ENCODE peak calls at places on chromosomes 5 and 9, in nine cellular contexts. P is esophagus squamous epithelium, M is OCI-LY7, T is DND-41, E is A549, G is PC-9, X is cardiac muscle cell, K is tibial nerve, U is upper lobe of right lung. Z is an unnamed sample. For H3K9me3, the result is how much of the 10 kb centered on the place peaks cover.

GRCh38 chr5:78907255-78907886 is 77.7 kb downstream of the ARSB start:
- DNase-seq in P (no peak), U (no peak), X (peak), M (peak), E (no peak), K (peak), G (no peak), T (peak), Z (no peak)

GRCh38 chr9:24793711-24794110 is 248.0 kb upstream of the IZUMO3 start:
- DNase-seq in P (no peak), X (no peak), T (no peak), M (no peak), E (no peak), G (no peak), K (no peak), U (no peak), Z (no peak)

GRCh38 chr5:58088941-58089340 is 370.9 kb downstream of the PLK2 start:
- DNase-seq in U (no peak), K (no peak), E (peak), M (no peak), G (no peak), T (no peak), P (no peak), X (no peak), Z (no peak)

GRCh38 chr9:87604886-87605588 is 107.4 kb downstream of the DAPK1 start:
- DNase-seq in U (no peak), P (no peak), E (no peak), M (no peak), K (no peak), G (no peak), T (peak), X (no peak), Z (no peak)

GRCh38 chr9:37706290-37706689 is 47.3 kb upstream of the TRMT10B start:
- DNase-seq in G (no peak), X (no peak), T (no peak), U (no peak), M (no peak), K (no peak), P (no peak), E (no peak), Z (no peak)

GRCh38 chr5:169195601-169196000 is 105.3 kb downstream of the SLIT3 start:
- DNase-seq in X (no peak), M (no peak), E (no peak), P (no peak), U (no peak), T (no peak), G (no peak), K (no peak), Z (no peak)

GRCh38 chr5:143062379-143062778 is 292.2 kb downstream of the ARHGAP26 start:
- DNase-seq in P (no peak), U (no peak), M (no peak), T (no peak), X (no peak), G (no peak), K (no peak), E (no peak), Z (no peak)

GRCh38 chr5:1174122-1174936 is 27.1 kb upstream of the SLC6A19 start:
- DNase-seq in P (no peak), K (peak), X (peak), T (no peak), G (peak), U (peak), E (peak), M (peak), Z (peak)

GRCh38 chr9:10957878-10958277 is 345.1 kb upstream of the PTPRD start:
- DNase-seq in U (no peak), P (no peak), G (no peak), K (no peak), T (no peak), M (no peak), X (no peak), E (no peak), Z (no peak)

GRCh38 chr5:78000191-78000590 is 224.1 kb upstream of the TBCA start:
- DNase-seq in G (no peak), T (no peak), U (no peak), M (no peak), X (no peak), E (no peak), P (no peak), K (no peak), Z (no peak)

GRCh38 chr9:16085167-16085718 is 532.4 kb downstream of the CCDC171 start:
- DNase-seq in G (no peak), T (no peak), X (peak), M (no peak), P (no peak), U (no peak), E (no peak), K (no peak), Z (no peak)

GRCh38 chr5:68759593-68759992 is 334.2 kb upstream of the SLC30A5 start:
- DNase-seq in M (no peak), E (no peak), X (no peak), K (no peak), T (no peak), U (no peak), G (no peak), P (no peak), Z (no peak)

GRCh38 chr5:134020188-134020587 is 15.4 kb upstream of the VDAC1 start:
- DNase-seq in K (no peak), M (no peak), P (no peak), T (no peak), E (no peak), X (no peak), U (no peak), G (peak), Z (no peak)

GRCh38 chr9:16029796-16030363 is 477.0 kb downstream of the CCDC171 start:
- DNase-seq in E (no peak), U (no peak), P (no peak), M (no peak), T (no peak), G (no peak), K (no peak), X (no peak), Z (no peak)

GRCh38 chr5:155839251-155840037 is 487.5 kb upstream of the SGCD start:
- DNase-seq in T (no peak), E (peak), M (peak), G (no peak), X (no peak), P (no peak), K (no peak), U (no peak), Z (no peak)

GRCh38 chr5:135203593-135204036 is 169.6 kb upstream of the PITX1 start:
- DNase-seq in M (peak), U (no peak), T (no peak), X (no peak), G (no peak), E (peak), K (no peak), P (no peak), Z (no peak)

GRCh38 chr5:111997308-111998159 is 240.5 kb upstream of the NREP start:
- DNase-seq in M (no peak), P (peak), G (no peak), X (peak), U (no peak), E (peak), K (no peak), T (no peak), Z (no peak)

GRCh38 chr5:3612561-3613175 is 17.0 kb downstream of the IRX1 start:
- DNase-seq in G (no peak), E (no peak), T (no peak), K (no peak), M (no peak), U (no peak), X (no peak), P (no peak), Z (no peak)

GRCh38 chr5:72878854-72879253 is 62.4 kb downstream of the TNPO1 start:
- DNase-seq in X (no peak), U (no peak), E (peak), G (no peak), T (no peak), M (no peak), P (no peak), K (no peak), Z (no peak)

GRCh38 chr9:28899926-28900325 is 1326.6 kb upstream of the C9orf72 start:
- DNase-seq in X (no peak), G (no peak), T (no peak), M (no peak), K (no peak), U (no peak), P (no peak), E (no peak), Z (no peak)

GRCh38 chr5:169754737-169755136 is 117.7 kb downstream of the DOCK2 start:
- DNase-seq in M (no peak), G (no peak), T (no peak), U (no peak), E (no peak), X (no peak), K (no peak), P (no peak), Z (no peak)

GRCh38 chr9:88216132-88216995 is 78.1 kb upstream of the SPATA31C2 start:
- DNase-seq in U (no peak), E (no peak), T (no peak), K (no peak), G (no peak), M (no peak), P (no peak), X (no peak), Z (no peak)

GRCh38 chr5:145983461-145983860 is 47.1 kb downstream of the SH3RF2 start:
- DNase-seq in G (no peak), M (no peak), P (no peak), E (no peak), T (no peak), X (no peak), U (no peak), K (no peak), Z (no peak)

GRCh38 chr9:97067490-97067889 is 28.5 kb upstream of the CTSV start:
- DNase-seq in U (no peak), G (no peak), T (no peak), X (no peak), E (no peak), K (no peak), P (no peak), M (no peak), Z (no peak)

GRCh38 chr5:139863361-139863760 is 67.8 kb downstream of the PSD2 start:
- DNase-seq in X (peak), K (no peak), T (no peak), G (no peak), U (peak), P (no peak), E (no peak), M (no peak), Z (no peak)

GRCh38 chr9:1732670-1733069 is 282.5 kb upstream of the SMARCA2 start:
- DNase-seq in G (no peak), P (no peak), E (peak), U (no peak), T (no peak), M (peak), K (no peak), X (peak), Z (no peak)

GRCh38 chr5:71684309-71684708 is 34.8 kb upstream of the CARTPT start:
- DNase-seq in E (no peak), M (no peak), X (no peak), P (no peak), T (no peak), K (no peak), U (no peak), G (no peak), Z (no peak)

GRCh38 chr9:3434594-3434993 is 91.2 kb downstream of the RFX3 start:
- DNase-seq in K (no peak), X (peak), E (peak), U (no peak), M (no peak), P (no peak), G (no peak), T (no peak), Z (no peak)

GRCh38 chr5:1000329-1000728 is 8.3 kb upstream of the NKD2 start:
- DNase-seq in P (no peak), E (no peak), G (no peak), U (no peak), X (no peak), K (no peak), T (no peak), M (no peak), Z (no peak)

GRCh38 chr5:96753848-96754247 is 53.9 kb downstream of the ERAP1 start:
- DNase-seq in X (no peak), T (no peak), U (no peak), M (no peak), K (no peak), P (no peak), G (no peak), E (no peak), Z (no peak)

GRCh38 chr9:33109097-33109496 is 32.6 kb upstream of the SMU1 start:
- DNase-seq in T (no peak), U (no peak), X (no peak), E (no peak), P (no peak), M (no peak), K (no peak), G (no peak), Z (no peak)

GRCh38 chr5:123807177-123807900 is 295.4 kb downstream of the CSNK1G3 start:
- DNase-seq in M (no peak), K (no peak), X (no peak), T (no peak), P (no peak), U (no peak), G (no peak), E (no peak), Z (no peak)

GRCh38 chr9:98584059-98584458 is 124.7 kb downstream of the GABBR2 start:
- DNase-seq in K (no peak), G (no peak), T (no peak), X (peak), U (no peak), E (no peak), P (no peak), M (peak), Z (no peak)

GRCh38 chr9:82911997-82912396 is 150.9 kb downstream of the RASEF start:
- DNase-seq in U (no peak), G (no peak), X (no peak), T (no peak), K (no peak), M (no peak), P (no peak), E (no peak), Z (no peak)

GRCh38 chr5:88269222-88269771 is 652 bp upstream of the TMEM161B start:
- DNase-seq in E (no peak), X (peak), K (no peak), M (peak), P (no peak), G (peak), U (no peak), T (peak), Z (peak)

GRCh38 chr9:70480405-70480980 is 66.0 kb upstream of the KLF9 start:
- DNase-seq in T (no peak), P (no peak), X (peak), E (no peak), K (peak), G (peak), U (peak), M (no peak), Z (no peak)

GRCh38 chr9:123484130-123484529 is 128.1 kb downstream of the CRB2 start:
- DNase-seq in K (no peak), E (no peak), U (no peak), G (no peak), P (no peak), T (no peak), X (no peak), M (no peak), Z (no peak)

DNA sequence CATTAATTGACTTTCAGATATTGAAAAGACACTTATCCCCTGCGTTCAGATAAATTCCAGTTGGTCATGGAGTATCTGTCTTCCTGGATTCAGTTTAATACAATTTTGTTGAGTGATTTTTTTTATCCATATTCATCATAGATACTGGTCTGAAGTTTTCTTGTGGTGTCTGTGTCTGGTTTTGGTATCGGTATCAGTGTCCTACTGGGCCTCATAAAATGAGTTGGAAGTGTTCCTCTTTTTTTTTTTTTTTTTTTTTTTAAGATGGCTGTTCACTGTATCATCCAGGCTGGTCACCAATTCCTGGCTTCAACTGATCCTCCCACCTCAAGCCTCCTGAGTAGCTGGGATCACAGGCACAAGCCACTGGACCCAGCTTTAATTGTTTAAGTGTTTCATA is 2.9 kb upstream of the CAMSAP1 start:
- DNase-seq in P (no peak), E (no peak), T (no peak), X (no peak), U (no peak), M (no peak), K (no peak), G (no peak), Z (no peak)
- H3K9me3 ChIP-seq in P (under half), E (half or more), T (under half), X (under half), U (under half), M (under half), K (under half), G (under half), Z (under half)

GRCh38 chr9:101403886-101404285 is 5.2 kb downstream of the ZNF189 start:
- DNase-seq in X (no peak), T (no peak), G (no peak), E (no peak), M (no peak), P (no peak), K (no peak), U (no peak), Z (no peak)
- H3K9me3 ChIP-seq in X (under half), T (half or more), G (half or more), E (half or more), M (under half), P (half or more), K (under half), U (under half), Z (under half)

GRCh38 chr9:105142406-105143092 is 101.9 kb upstream of the SLC44A1 start:
- DNase-seq in K (no peak), T (no peak), E (no peak), U (no peak), X (peak), G (no peak), M (no peak), P (no peak), Z (no peak)

GRCh38 chr9:105141448-105142101 is 102.9 kb upstream of the SLC44A1 start:
- DNase-seq in X (no peak), T (no peak), K (no peak), M (peak), E (no peak), G (no peak), P (no peak), U (no peak), Z (no peak)

GRCh38 chr9:105132576-105132975 is 111.9 kb upstream of the SLC44A1 start:
- DNase-seq in M (no peak), U (no peak), G (peak), K (no peak), X (peak), T (no peak), E (peak), P (no peak), Z (no peak)

GRCh38 chr9:105144076-105144475 is 100.4 kb upstream of the SLC44A1 start:
- DNase-seq in U (no peak), G (no peak), X (no peak), E (no peak), K (no peak), T (no peak), M (no peak), P (no peak), Z (no peak)

GRCh38 chr9:105138306-105138801 is 106.1 kb upstream of the SLC44A1 start:
- DNase-seq in U (no peak), E (no peak), M (no peak), T (no peak), P (no peak), X (peak), G (no peak), K (peak), Z (no peak)
- H3K9me3 ChIP-seq in U (under half), E (under half), M (under half), T (under half), P (under half), X (under half), G (under half), K (under half), Z (under half)

DNA sequence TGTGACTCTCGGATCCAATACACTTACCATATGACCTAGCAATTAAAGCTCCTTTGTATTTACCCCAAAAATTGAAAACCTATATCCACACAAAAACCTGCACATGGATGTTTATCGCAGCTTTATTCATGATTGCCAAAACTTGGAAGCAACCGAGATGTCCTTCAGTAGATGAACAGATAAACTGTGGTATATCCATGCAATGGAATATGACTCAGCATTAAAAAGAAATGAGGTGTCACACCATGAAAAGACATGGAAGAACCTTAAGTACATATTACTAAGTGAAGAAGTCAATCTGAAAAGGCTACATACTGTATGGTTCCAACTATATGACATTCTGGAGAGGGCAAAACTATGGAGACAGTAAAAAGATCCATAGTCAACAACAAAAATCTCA is 82.0 kb upstream of the PHF24 start:
- DNase-seq in M (no peak), G (no peak), T (no peak), U (no peak), E (no peak), P (no peak), X (no peak), K (no peak), Z (no peak)
- H3K9me3 ChIP-seq in M (under half), G (under half), T (under half), U (under half), E (under half), P (under half), X (under half), K (under half), Z (under half)

DNA sequence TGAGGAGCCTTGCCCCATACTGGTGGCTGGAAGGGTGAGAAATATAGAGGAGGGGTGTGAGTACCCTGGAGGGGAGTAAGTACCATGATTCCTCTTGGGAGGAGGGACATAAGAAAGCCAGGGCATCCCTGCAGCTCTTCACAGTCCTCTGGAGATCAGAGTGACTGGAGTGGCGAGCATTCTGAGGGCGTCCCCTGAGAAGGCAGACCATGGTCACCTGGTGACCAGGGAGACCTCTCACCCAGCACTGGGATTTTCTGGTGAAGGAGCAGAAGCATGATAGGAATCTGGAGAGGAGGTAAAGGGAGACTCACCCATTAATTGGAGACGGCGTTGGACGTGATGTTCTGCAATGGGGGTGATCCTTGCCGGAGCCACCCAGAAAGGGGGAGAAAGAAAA is 27.7 kb upstream of the GPX3 start:
- DNase-seq in X (no peak), U (no peak), P (no peak), M (no peak), G (no peak), T (no peak), E (no peak), K (no peak), Z (no peak)
- H3K9me3 ChIP-seq in X (under half), U (under half), P (under half), M (under half), G (under half), T (under half), E (under half), K (under half), Z (under half)

Z was measured in T-helper 17 cell.